ENCODE peak calls at places on chromosomes 4 and X, in eight cellular contexts. M is heart left ventricle; V is SK-N-SH; E is tibial nerve; U is neuronal stem cell; L is uterus; G is CD4-positive, CD25-positive, alpha-beta regulatory T cell; R is K562. S is an unnamed sample. For H3K9me3, the result is how much of the 10 kb centered on the place peaks cover.

GRCh38 chr4:164357957-164358356 is 396.0 kb upstream of the SMIM31 start:
- DNase-seq in V (no peak), G (no peak), M (no peak), E (no peak), R (no peak), U (no peak), L (no peak), S (no peak)

GRCh38 chr4:52588097-52588496 is 71.0 kb downstream of the USP46 start:
- DNase-seq in R (peak), M (no peak), E (no peak), G (no peak), V (peak), U (no peak), L (peak), S (no peak)

GRCh38 chr4:123526511-123526910 is 129.9 kb downstream of the SPRY1 start:
- DNase-seq in R (no peak), L (no peak), M (no peak), E (no peak), U (no peak), G (no peak), V (no peak), S (no peak)

GRCh38 chrX:107646736-107647135 is 18.4 kb downstream of the PRPS1 start:
- DNase-seq in U (no peak), G (no peak), R (no peak), L (no peak), E (no peak), M (no peak), V (no peak), S (no peak)

GRCh38 chr4:159035570-159035969 is 67.3 kb upstream of the RAPGEF2 start:
- DNase-seq in M (no peak), U (no peak), R (no peak), L (no peak), E (no peak), V (no peak), G (no peak), S (no peak)

GRCh38 chrX:368811-369562 is 17.7 kb downstream of the PPP2R3B start:
- DNase-seq in M (no peak), V (no peak), E (no peak), R (peak), L (no peak), U (no peak), G (no peak), S (no peak)

GRCh38 chr4:137359691-137360315 is 172.5 kb downstream of the PCDH18 start:
- DNase-seq in M (no peak), G (no peak), V (peak), R (no peak), E (no peak), U (no peak), L (peak), S (no peak)

GRCh38 chrX:120378570-120378969 is 16.7 kb downstream of the ATP1B4 start:
- DNase-seq in G (no peak), U (no peak), V (no peak), R (no peak), E (no peak), L (no peak), M (no peak), S (no peak)

GRCh38 chr4:5398056-5398455 is 310.3 kb downstream of the EVC2 start:
- DNase-seq in M (no peak), U (peak), V (no peak), E (no peak), G (no peak), L (no peak), R (no peak), S (no peak)

GRCh38 chr4:112172180-112172579 is 26.9 kb downstream of the FAM241A start:
- DNase-seq in R (no peak), M (no peak), L (no peak), U (no peak), E (no peak), V (no peak), G (no peak), S (no peak)

GRCh38 chr4:101232074-101232776 is 115.1 kb downstream of the PPP3CA start:
- DNase-seq in U (no peak), L (no peak), E (peak), R (no peak), V (no peak), G (no peak), M (peak), S (no peak)

GRCh38 chrX:153968754-153969124 is 2.9 kb downstream of the HCFC1 start:
- DNase-seq in V (no peak), L (no peak), M (no peak), E (no peak), U (no peak), G (peak), R (peak), S (no peak)

GRCh38 chr4:25908491-25908901 is 5.5 kb upstream of the SMIM20 start:
- DNase-seq in M (no peak), R (no peak), U (no peak), V (no peak), E (no peak), L (no peak), G (no peak), S (no peak)

GRCh38 chrX:68732906-68733493 is 85.5 kb downstream of the STARD8 start:
- DNase-seq in V (peak), E (peak), R (peak), L (no peak), M (peak), U (peak), G (peak), S (peak)

GRCh38 chrX:37745354-37745753 is 34.5 kb upstream of the CYBB start:
- DNase-seq in U (peak), V (peak), G (peak), L (peak), E (peak), M (peak), R (peak), S (peak)

GRCh38 chrX:69109706-69110635 is 55.3 kb downstream of the PJA1 start:
- DNase-seq in V (no peak), U (no peak), G (no peak), M (no peak), R (peak), L (peak), E (peak), S (no peak)

GRCh38 chrX:23898412-23898959 is 9.3 kb downstream of the APOO start:
- DNase-seq in R (no peak), M (no peak), L (no peak), E (no peak), V (no peak), U (no peak), G (no peak), S (no peak)

GRCh38 chrX:19758536-19758935 is 128.9 kb downstream of the SH3KBP1 start:
- DNase-seq in R (peak), E (no peak), G (no peak), U (no peak), V (no peak), L (no peak), M (no peak), S (no peak)

GRCh38 chrX:49155900-49156837 is 6.4 kb upstream of the MAGIX start:
- DNase-seq in E (peak), L (peak), R (peak), M (peak), U (peak), G (peak), V (peak), S (peak)

GRCh38 chrX:40176979-40177430 is 79.2 kb upstream of the BCOR start:
- DNase-seq in R (no peak), U (no peak), E (no peak), V (peak), M (no peak), L (no peak), G (no peak), S (no peak)

GRCh38 chrX:11380187-11380586 is 87.0 kb downstream of the AMELX start:
- DNase-seq in E (no peak), L (no peak), G (no peak), V (no peak), M (no peak), R (no peak), U (no peak), S (no peak)

GRCh38 chr4:57099363-57099762 is 10.8 kb downstream of the IGFBP7 start:
- DNase-seq in G (no peak), E (no peak), M (no peak), V (no peak), R (no peak), L (no peak), U (no peak), S (no peak)

GRCh38 chrX:136586386-136586785 is 54.4 kb downstream of the VGLL1 start:
- DNase-seq in E (no peak), V (no peak), M (no peak), U (no peak), L (no peak), G (no peak), R (no peak), S (no peak)

GRCh38 chr4:77072195-77072753 is 3.5 kb downstream of the CCNI start:
- DNase-seq in M (no peak), G (peak), L (no peak), U (no peak), R (no peak), V (no peak), E (no peak), S (no peak)

GRCh38 chr4:47525154-47525819 is 40.2 kb downstream of the ATP10D start:
- DNase-seq in R (no peak), U (no peak), M (no peak), L (peak), G (no peak), V (no peak), E (no peak), S (no peak)

GRCh38 chrX:102696303-102696702 is 15.9 kb upstream of the GPRASP2 start:
- DNase-seq in V (no peak), M (no peak), R (no peak), E (no peak), L (no peak), G (no peak), U (no peak), S (no peak)

GRCh38 chrX:40108084-40108958 is 10.6 kb upstream of the BCOR start:
- DNase-seq in M (no peak), G (no peak), U (no peak), L (peak), E (no peak), R (peak), V (no peak), S (peak)

GRCh38 chr4:180164799-180165198 is 2078.4 kb upstream of the TENM3 start:
- DNase-seq in L (no peak), E (no peak), R (no peak), U (no peak), V (no peak), G (no peak), M (no peak), S (no peak)

GRCh38 chr4:121370729-121371325 is 10.0 kb downstream of the QRFPR start:
- DNase-seq in V (peak), M (no peak), E (peak), G (no peak), U (peak), L (peak), R (peak), S (peak)

GRCh38 chr4:146186556-146186955 is 11.0 kb downstream of the LSM6 start:
- DNase-seq in L (no peak), E (no peak), V (no peak), G (no peak), M (no peak), R (no peak), U (no peak), S (no peak)

GRCh38 chr4:75718529-75718928 is 5.8 kb upstream of the USO1 start:
- DNase-seq in E (no peak), M (no peak), V (no peak), U (no peak), L (no peak), G (no peak), R (no peak), S (no peak)

GRCh38 chr4:2469192-2469984 is 482 bp downstream of the RNF4 start:
- DNase-seq in M (peak), G (peak), R (peak), L (no peak), V (peak), U (peak), E (no peak), S (peak)

GRCh38 chr4:2535386-2536192 is 858 bp upstream of the FAM193A start:
- DNase-seq in L (no peak), E (no peak), V (peak), M (peak), G (peak), R (peak), U (peak), S (peak)

GRCh38 chrX:41421071-41421729 is 25.9 kb upstream of the NYX start:
- DNase-seq in V (peak), L (no peak), G (no peak), R (no peak), E (no peak), M (no peak), U (no peak), S (no peak)

GRCh38 chr4:156146581-156146980 is 192.9 kb upstream of the CTSO start:
- DNase-seq in U (no peak), L (no peak), E (no peak), V (no peak), R (no peak), M (no peak), G (no peak), S (no peak)

GRCh38 chrX:1450381-1451161 is 2.1 kb downstream of the ASMTL start:
- DNase-seq in E (no peak), G (no peak), L (peak), R (no peak), M (no peak), V (no peak), U (no peak), S (no peak)

GRCh38 chr4:70703695-70704332 is 15.5 kb downstream of the UTP3 start:
- DNase-seq in V (no peak), E (no peak), R (peak), G (no peak), U (peak), L (peak), M (no peak), S (peak)

GRCh38 chr4:39030726-39031125 is 1.5 kb downstream of the TMEM156 start:
- DNase-seq in M (no peak), E (no peak), L (no peak), G (no peak), U (no peak), V (no peak), R (no peak), S (no peak)

GRCh38 chr4:39026096-39026495 is 6.1 kb downstream of the TMEM156 start:
- DNase-seq in V (no peak), G (no peak), U (no peak), M (no peak), E (no peak), R (no peak), L (no peak), S (no peak)

GRCh38 chr4:39025552-39026085 is 6.6 kb downstream of the TMEM156 start:
- DNase-seq in R (peak), E (no peak), G (no peak), V (no peak), U (no peak), L (no peak), M (no peak), S (no peak)

GRCh38 chr4:39032218-39033085 is at the start of gene TMEM156:
- DNase-seq in R (peak), V (no peak), E (no peak), M (no peak), L (no peak), U (no peak), G (no peak), S (no peak)

DNA sequence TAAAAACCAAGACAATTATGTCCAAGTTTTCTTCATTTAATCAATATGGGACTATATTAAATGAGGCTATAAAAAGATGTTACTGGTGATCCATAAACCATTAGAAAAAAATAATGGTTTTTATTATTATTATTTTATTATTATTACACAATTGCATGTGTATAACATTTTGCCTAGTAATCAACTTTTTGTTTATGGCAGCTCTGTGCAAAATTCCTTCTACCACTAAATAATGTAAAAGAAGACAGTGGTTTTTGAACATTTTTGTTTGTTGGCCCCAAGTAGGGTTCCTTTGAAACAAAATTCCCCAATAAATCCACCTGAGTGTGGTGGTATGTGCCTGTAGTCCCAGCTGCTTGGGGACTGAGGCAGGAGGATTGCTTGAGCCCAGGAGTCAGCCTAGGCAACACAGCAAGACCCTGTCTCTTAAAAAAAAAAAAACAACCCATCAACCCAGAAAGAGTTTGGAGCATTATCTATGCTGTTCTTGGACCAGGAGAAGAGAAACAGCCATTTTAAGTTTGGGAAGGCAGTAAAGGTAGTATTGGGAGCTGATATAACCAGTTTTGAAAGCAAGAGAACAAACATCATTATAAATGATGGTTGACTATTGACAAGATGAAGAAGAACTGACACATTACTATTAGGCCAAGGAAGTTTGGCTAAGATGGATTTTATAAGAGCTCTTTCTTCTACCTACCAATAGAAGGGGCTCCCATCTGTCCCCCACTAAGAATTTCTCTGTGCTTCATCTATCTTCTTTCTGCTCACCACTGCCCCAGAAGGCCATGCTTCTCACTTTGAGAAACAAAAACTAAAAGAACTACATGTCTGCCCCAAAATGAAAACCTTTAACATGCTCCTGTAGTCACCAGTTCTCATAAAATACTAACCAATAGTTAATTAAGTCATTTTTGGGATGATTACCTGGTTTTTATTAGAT is 2.2 kb downstream of the TMEM156 start:
- DNase-seq in G (no peak), M (no peak), V (no peak), R (peak), E (no peak), U (no peak), L (no peak), S (no peak)
- H3K4me3 ChIP-seq in G (peak), M (no peak), V (no peak), R (peak), E (no peak), U (no peak), L (no peak), S (no peak)

GRCh38 chr4:121408-122084 is 2.8 kb upstream of the ZNF718 start:
- DNase-seq in G (no peak), L (no peak), E (no peak), U (no peak), M (no peak), R (no peak), V (no peak), S (no peak)

GRCh38 chr4:124275-125081 is at the start of gene ZNF718:
- DNase-seq in U (peak), M (peak), L (peak), R (peak), E (peak), G (peak), V (peak), S (peak)

GRCh38 chr4:120616-121015 is 3.7 kb upstream of the ZNF718 start:
- DNase-seq in L (no peak), M (no peak), R (no peak), U (no peak), E (no peak), V (no peak), G (no peak), S (no peak)

GRCh38 chr4:125833-126232 is 1.5 kb downstream of the ZNF718 start:
- DNase-seq in V (no peak), L (no peak), G (no peak), R (peak), U (no peak), E (no peak), M (no peak), S (no peak)

GRCh38 chr4:125085-125820 is 952 bp downstream of the ZNF718 start:
- DNase-seq in R (peak), V (no peak), L (no peak), E (no peak), M (peak), G (no peak), U (peak), S (peak)
- H3K9me3 ChIP-seq in R (under half), V (under half), L (under half), E (under half), M (under half), G (half or more), U (under half), S (under half)

GRCh38 chr4:90183254-90183653 is 56.1 kb downstream of the CCSER1 start:
- DNase-seq in G (no peak), V (no peak), M (no peak), E (no peak), R (no peak), U (no peak), L (no peak), S (no peak)

GRCh38 chr4:90187148-90187884 is 60.1 kb downstream of the CCSER1 start:
- DNase-seq in L (no peak), V (no peak), U (no peak), G (no peak), E (no peak), M (no peak), R (no peak), S (no peak)

GRCh38 chr4:90185416-90185815 is 58.2 kb downstream of the CCSER1 start:
- DNase-seq in V (no peak), E (no peak), L (no peak), M (no peak), G (no peak), U (no peak), R (no peak), S (no peak)

GRCh38 chr4:90186229-90186628 is 59.0 kb downstream of the CCSER1 start:
- DNase-seq in G (no peak), R (no peak), E (no peak), M (no peak), L (no peak), V (no peak), U (no peak), S (no peak)

GRCh38 chr4:90184560-90184959 is 57.4 kb downstream of the CCSER1 start:
- DNase-seq in U (no peak), G (no peak), R (no peak), V (no peak), M (no peak), E (no peak), L (no peak), S (no peak)
- H3K4me3 ChIP-seq in U (no peak), G (no peak), R (no peak), V (no peak), M (no peak), E (no peak), L (no peak), S (no peak)

GRCh38 chr4:152050098-152050497 is 289.3 kb upstream of the GATB start:
- DNase-seq in E (no peak), M (no peak), R (no peak), G (no peak), U (no peak), L (no peak), V (no peak), S (no peak)

GRCh38 chr4:152047451-152047850 is 286.6 kb upstream of the GATB start:
- DNase-seq in M (no peak), L (no peak), V (no peak), G (no peak), E (no peak), U (no peak), R (no peak), S (no peak)

GRCh38 chr4:152054731-152055130 is 293.9 kb upstream of the GATB start:
- DNase-seq in M (no peak), G (no peak), R (no peak), V (peak), L (no peak), E (no peak), U (no peak), S (no peak)

DNA sequence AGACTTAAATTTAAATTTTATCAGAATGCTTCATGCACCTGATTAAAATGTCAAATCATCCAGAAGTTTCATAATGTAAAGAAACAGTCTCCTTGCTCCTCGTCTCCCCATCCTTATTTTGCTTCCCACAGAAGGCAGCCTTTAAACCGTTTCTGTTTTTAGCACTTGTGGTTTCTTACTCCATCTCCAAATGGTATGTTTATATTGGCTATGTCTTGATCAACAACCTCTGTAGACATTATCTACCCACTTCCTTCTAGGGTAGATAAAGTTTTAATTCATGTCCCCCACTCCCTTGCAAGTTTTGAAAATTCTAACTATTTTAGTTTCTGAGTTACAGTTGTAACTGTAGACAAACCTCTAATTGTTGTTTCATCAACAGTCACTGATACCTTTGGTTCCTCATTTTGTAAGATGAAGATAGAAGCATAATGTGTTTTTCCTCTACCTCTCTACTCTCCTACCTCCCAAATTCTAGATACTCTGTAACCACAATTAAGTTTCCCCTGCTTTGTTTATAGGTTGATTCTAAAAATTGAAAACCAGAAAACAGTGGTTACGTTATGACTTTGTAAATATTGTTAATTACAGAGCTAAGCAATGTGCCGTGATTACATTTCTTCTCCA is 291.7 kb upstream of the GATB start:
- DNase-seq in M (no peak), V (no peak), L (no peak), U (no peak), G (no peak), E (no peak), R (no peak), S (no peak)
- H3K9me3 ChIP-seq in M (under half), V (under half), L (under half), U (under half), G (under half), E (under half), R (under half), S (under half)

GRCh38 chrX:2463973-2464676 is 36.7 kb downstream of the DHRSX start:
- DNase-seq in M (peak), R (peak), V (no peak), U (no peak), L (no peak), G (no peak), E (no peak), S (peak)
- H3K4me3 ChIP-seq in M (no peak), R (peak), V (no peak), U (no peak), L (no peak), G (no peak), E (no peak), S (peak)

S was measured in HAP-1.